ENCODE peak calls at places on chromosomes 4 and X, in ten cellular contexts. A, F, G, N, O, L, Y, R, Z and Q are unnamed samples.

GRCh38 chrX:34875204-34875603 is 67.4 kb upstream of the FAM47B start:
- DNase-seq in O (no peak), Y (no peak), A (no peak), L (peak; percentile 26), R (no peak), F (peak; percentile 50), G (peak; percentile 50), Z (no peak), N (no peak), Q (no peak)

GRCh38 chr4:64068096-64068495 is 341.2 kb downstream of the TECRL start:
- DNase-seq in N (no peak), F (no peak), Y (no peak), G (no peak), L (no peak), R (no peak), Z (no peak), O (no peak), A (no peak), Q (no peak)

GRCh38 chr4:180084561-180084960 is 2158.6 kb upstream of the TENM3 start:
- DNase-seq in Z (no peak), L (no peak), Y (no peak), F (no peak), G (no peak), N (no peak), R (no peak), A (no peak), O (no peak), Q (no peak)

GRCh38 chr4:3077796-3078195 is 3.3 kb downstream of the HTT start:
- DNase-seq in F (no peak), Z (no peak), G (no peak), Y (no peak), R (peak; percentile 60), N (no peak), A (no peak), L (no peak), O (no peak), Q (no peak)

GRCh38 chrX:40871385-40872082 is 136.2 kb upstream of the MED14 start:
- DNase-seq in Z (no peak), R (no peak), O (no peak), N (no peak), A (no peak), Y (no peak), G (peak; percentile 28), F (peak; percentile 25), L (no peak), Q (no peak)

GRCh38 chr4:128310266-128310697 is 22.7 kb upstream of the PGRMC2 start:
- DNase-seq in F (no peak), Y (peak; percentile 75), G (peak; percentile 35), O (peak; percentile 45), Z (no peak), N (no peak), L (no peak), A (peak; percentile 58), R (no peak), Q (no peak)

GRCh38 chr4:40194602-40195161 is 2.1 kb upstream of the RHOH start:
- DNase-seq in L (no peak), G (peak; percentile 50), Y (no peak), Z (no peak), O (no peak), F (no peak), R (no peak), A (no peak), N (no peak), Q (peak; percentile 20)

GRCh38 chr4:185182196-185182595 is 21.6 kb downstream of the CFAP97 start:
- DNase-seq in Y (no peak), Z (no peak), A (no peak), N (no peak), F (no peak), L (no peak), O (no peak), G (no peak), R (no peak), Q (no peak)

GRCh38 chr4:119113033-119113655 is 22.5 kb upstream of the MYOZ2 start:
- DNase-seq in F (peak; percentile 95), N (no peak), A (no peak), Y (no peak), O (no peak), G (peak; percentile 92), R (no peak), Z (no peak), L (peak; percentile 88), Q (no peak)

GRCh38 chr4:126582737-126583136 is 1050.0 kb upstream of the INTU start:
- DNase-seq in Y (no peak), N (peak; percentile 24), F (peak; percentile 29), G (no peak), A (peak; percentile 64), R (no peak), Z (peak; percentile 12), L (no peak), O (no peak), Q (no peak)

GRCh38 chr4:126583509-126583908 is 1049.2 kb upstream of the INTU start:
- DNase-seq in L (no peak), Y (no peak), F (peak; percentile 43), G (peak; percentile 21), O (no peak), R (no peak), Z (peak; percentile 47), A (peak; percentile 79), N (no peak), Q (no peak)
- TF ChIP-seq CTCF in L (peak; percentile 40), Y (no peak), F (peak; percentile 69), G (peak; percentile 28), O (no peak), R (no peak), Z (peak; percentile 46), A (peak; percentile 65), N (peak; percentile 14), Q (no peak)

GRCh38 chr4:86593726-86594558 is at the start of gene PTPN13:
- DNase-seq in F (peak; percentile 95), G (peak; percentile 99), N (peak; percentile 97), L (peak; percentile 94), Z (peak; percentile 97), A (peak; percentile 100), O (peak; percentile 99), R (peak; percentile 70), Y (peak; percentile 96), Q (peak; percentile 23)

GRCh38 chr4:86592553-86593249 is 1.4 kb upstream of the PTPN13 start:
- DNase-seq in A (no peak), Y (no peak), F (peak; percentile 76), O (no peak), Z (no peak), N (no peak), L (no peak), G (no peak), R (no peak), Q (no peak)

GRCh38 chr4:86596802-86597201 is 2.7 kb downstream of the PTPN13 start:
- DNase-seq in Z (no peak), G (peak; percentile 22), N (no peak), O (no peak), R (no peak), A (no peak), L (no peak), Y (no peak), F (peak; percentile 38), Q (no peak)

GRCh38 chr4:86595426-86595805 is 1.3 kb downstream of the PTPN13 start:
- DNase-seq in Z (no peak), G (peak; percentile 49), A (no peak), O (peak; percentile 19), F (peak; percentile 55), L (no peak), Y (no peak), N (no peak), R (no peak), Q (no peak)

DNA sequence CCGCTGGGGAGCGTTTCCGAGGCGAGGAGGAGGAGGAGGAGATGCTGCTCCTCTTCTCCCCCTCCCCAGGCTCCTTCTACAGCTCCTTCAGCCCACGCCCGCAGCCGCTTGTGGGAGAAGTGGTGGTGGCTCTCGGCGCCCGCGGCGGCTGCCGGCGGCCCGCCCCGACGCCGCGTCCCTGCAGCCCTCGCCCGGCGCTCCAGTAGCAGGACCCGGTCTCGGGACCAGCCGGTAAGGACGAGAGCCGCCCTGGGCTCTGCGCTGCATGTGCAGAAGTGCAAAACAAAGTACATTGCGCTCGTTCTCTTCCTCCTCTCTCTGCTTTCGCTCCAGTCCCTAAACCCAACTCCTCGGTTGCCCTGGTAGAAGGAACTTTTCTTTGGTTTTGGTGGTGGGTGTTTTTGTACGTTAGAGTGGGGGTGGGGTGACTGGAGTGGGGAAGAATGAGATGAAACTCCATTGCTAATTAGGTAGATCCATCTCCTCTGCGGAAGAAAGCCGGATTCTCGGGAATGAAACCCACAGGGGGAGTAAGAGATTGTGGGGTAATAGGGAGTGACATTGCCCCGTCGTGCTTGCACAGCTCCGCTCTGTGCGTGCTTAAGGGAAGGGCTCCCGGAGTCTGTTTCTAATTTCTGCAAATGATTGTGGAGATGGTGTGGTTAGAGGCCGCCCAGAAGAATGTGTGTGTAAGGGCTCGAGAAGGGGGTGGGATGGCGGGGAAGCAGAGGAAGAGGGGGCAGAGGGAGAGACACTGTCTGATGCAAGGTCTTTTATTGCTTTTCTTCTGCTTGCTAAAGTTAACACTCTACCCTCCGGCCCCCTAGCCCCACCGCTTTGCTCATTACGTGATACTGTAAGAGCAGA is 677 bp downstream of the PTPN13 start:
- DNase-seq in G (peak; percentile 84), O (peak; percentile 35), L (peak; percentile 48), A (peak; percentile 34), Y (peak; percentile 30), N (peak; percentile 88), Z (peak; percentile 55), F (peak; percentile 56), R (peak; percentile 36), Q (no peak)
- TF ChIP-seq CTCF in G (peak; percentile 24), O (no peak), L (peak; percentile 22), A (peak; percentile 33), Y (no peak), N (no peak), Z (no peak), F (peak; percentile 18), R (no peak), Q (no peak)

DNA sequence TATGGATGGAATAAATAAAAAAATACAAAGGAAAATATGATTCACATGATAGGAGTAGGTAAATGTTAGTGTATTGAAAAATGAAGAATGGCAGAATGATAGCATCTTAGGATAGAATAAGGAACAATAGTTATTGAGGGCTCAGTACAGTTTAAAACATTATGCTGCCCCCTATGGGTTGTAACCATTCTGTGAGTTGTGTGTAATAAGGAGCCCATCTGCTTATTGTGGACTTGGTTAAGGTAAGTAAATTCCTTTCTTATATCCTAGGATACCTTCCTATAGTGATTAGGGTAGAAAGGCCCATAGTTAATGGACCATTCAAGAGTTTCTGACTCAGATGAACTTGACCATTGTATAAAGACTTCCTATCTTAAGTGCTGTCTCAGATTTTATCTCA is 195.8 kb downstream of the PDHA2 start:
- DNase-seq in F (peak; percentile 55), R (no peak), G (peak; percentile 60), A (no peak), L (no peak), N (no peak), O (no peak), Z (peak; percentile 11), Y (no peak), Q (no peak)
- TF ChIP-seq CTCF in F (peak; percentile 46), R (no peak), G (peak; percentile 48), A (peak; percentile 79), L (peak; percentile 36), N (peak; percentile 22), O (no peak), Z (peak; percentile 58), Y (peak; percentile 27), Q (no peak)

GRCh38 chrX:147550217-147550616 is 361.5 kb upstream of the FMR1 start:
- DNase-seq in F (no peak), A (peak; percentile 34), O (no peak), Z (peak; percentile 40), G (no peak), Y (no peak), L (no peak), N (no peak), R (no peak), Q (no peak)
- TF ChIP-seq CTCF in F (no peak), A (peak; percentile 69), O (no peak), Z (peak; percentile 20), G (no peak), Y (no peak), L (peak; percentile 46), N (no peak), R (no peak), Q (no peak)